ENCODE peak calls at places on chromosome 14, in five cellular contexts. C, V, D, F and R are unnamed samples.

GRCh38 chr14:22887260-22887989 is 4.4 kb downstream of the REM2 start:
- DNase-seq in C (peak; percentile 88), V (peak; percentile 75), D (no peak), F (peak; percentile 87), R (peak; percentile 85)

GRCh38 chr14:101558739-101559240 is 2.5 kb upstream of the DIO3 start:
- DNase-seq in C (no peak), V (no peak), D (no peak), F (no peak), R (no peak)

GRCh38 chr14:39488600-39488999 is 56.4 kb upstream of the FBXO33 start:
- DNase-seq in C (peak; percentile 9), V (no peak), D (no peak), F (peak; percentile 13), R (peak; percentile 3)

GRCh38 chr14:87254331-87254730 is 738.7 kb downstream of the GALC start:
- DNase-seq in C (no peak), V (no peak), D (no peak), F (no peak), R (no peak)

GRCh38 chr14:23614395-23614828 is 21.8 kb upstream of the DHRS2 start:
- DNase-seq in C (no peak), V (no peak), D (no peak), F (no peak), R (no peak)

GRCh38 chr14:100159107-100159864 is at the start of gene DEGS2:
- DNase-seq in C (no peak), V (no peak), D (no peak), F (peak; percentile 81), R (peak; percentile 22)

GRCh38 chr14:26180221-26180620 is 417.6 kb downstream of the NOVA1 start:
- DNase-seq in C (no peak), V (no peak), D (no peak), F (no peak), R (no peak)

GRCh38 chr14:90534838-90535555 is 138.2 kb downstream of the CALM1 start:
- DNase-seq in C (no peak), V (no peak), D (no peak), F (no peak), R (no peak)

GRCh38 chr14:35565896-35566464 is 32.0 kb downstream of the INSM2 start:
- DNase-seq in C (no peak), V (no peak), D (no peak), F (no peak), R (no peak)

GRCh38 chr14:58107947-58108552 is 44.0 kb downstream of the ARMH4 start:
- DNase-seq in C (peak; percentile 83), V (no peak), D (peak; percentile 7), F (peak; percentile 72), R (peak; percentile 78)

GRCh38 chr14:102629700-102630365 is 37.4 kb downstream of the RCOR1 start:
- DNase-seq in C (no peak), V (no peak), D (no peak), F (no peak), R (no peak)

GRCh38 chr14:97218713-97219355 is 421.7 kb downstream of the VRK1 start:
- DNase-seq in C (no peak), V (no peak), D (no peak), F (peak; percentile 16), R (peak; percentile 1)

GRCh38 chr14:94128216-94128839 is 1.1 kb downstream of the IFI27L2 start:
- DNase-seq in C (no peak), V (no peak), D (no peak), F (no peak), R (no peak)

GRCh38 chr14:64787619-64788018 is 83.4 kb downstream of the PLEKHG3 start:
- DNase-seq in C (no peak), V (peak; percentile 9), D (no peak), F (no peak), R (no peak)

GRCh38 chr14:90641111-90642010 is 174.9 kb downstream of the TTC7B start:
- DNase-seq in C (no peak), V (no peak), D (no peak), F (no peak), R (no peak)

GRCh38 chr14:34046799-34047520 is 96.1 kb upstream of the EGLN3 start:
- DNase-seq in C (no peak), V (no peak), D (no peak), F (no peak), R (no peak)

GRCh38 chr14:91484186-91484585 is 25.9 kb downstream of the PPP4R3A start:
- DNase-seq in C (no peak), V (no peak), D (no peak), F (no peak), R (no peak)

GRCh38 chr14:85438001-85438400 is 91.9 kb upstream of the FLRT2 start:
- DNase-seq in C (no peak), V (no peak), D (no peak), F (no peak), R (no peak)

GRCh38 chr14:99101826-99102461 is 170.1 kb downstream of the BCL11B start:
- DNase-seq in C (no peak), V (no peak), D (no peak), F (no peak), R (no peak)

DNA sequence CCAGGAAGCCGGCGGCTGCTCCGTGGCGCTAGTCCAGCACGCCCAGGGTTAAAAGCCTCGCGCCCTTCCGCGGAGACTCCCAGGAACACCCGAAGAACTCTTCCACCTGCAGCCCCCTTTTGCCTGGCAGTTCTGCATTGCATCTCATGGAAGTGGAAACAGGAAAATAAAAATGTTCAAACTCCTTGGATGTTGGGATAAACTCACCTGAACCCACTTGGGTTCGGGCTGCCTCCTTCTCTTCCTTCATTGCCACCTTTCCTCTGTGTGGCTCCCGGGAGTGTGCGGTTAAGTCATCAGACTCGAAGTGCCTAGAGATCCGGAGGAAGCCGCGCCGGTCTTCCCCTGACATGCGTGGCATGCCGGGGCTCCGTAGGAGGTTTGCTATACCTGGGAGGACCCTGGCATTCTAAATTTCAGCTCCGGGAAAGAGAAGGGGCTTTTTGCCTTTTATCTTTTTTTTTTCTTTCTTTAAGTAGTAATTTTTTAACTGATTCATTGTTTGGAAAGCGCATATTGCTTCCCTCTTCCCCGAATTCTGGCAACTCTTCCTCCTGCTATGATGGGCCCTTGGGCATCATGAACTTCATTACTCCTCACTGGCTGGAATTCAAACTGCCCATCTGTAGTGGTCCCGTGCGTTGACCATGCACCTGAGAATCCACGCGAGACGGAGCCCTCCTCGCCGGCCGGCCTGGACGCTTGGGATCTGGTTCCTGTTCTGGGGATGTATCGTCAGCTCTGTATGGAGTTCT is 931.5 kb downstream of the DIO2 start:
- DNase-seq in C (no peak), V (no peak), D (no peak), F (peak; percentile 42), R (peak; percentile 7)
- H3K4me3 ChIP-seq in C (peak overlapping the region; percentile 67), V (peak overlapping the region; percentile 59), D (peak overlapping the region; percentile 67), F (peak overlapping the region; percentile 56), R (peak overlapping the region; percentile 67)

GRCh38 chr14:88837495-88837894 is 13.0 kb downstream of the TTC8 start:
- DNase-seq in C (no peak), V (no peak), D (no peak), F (no peak), R (no peak)
- TF ChIP-seq CTCF in C (no peak), V (no peak), D (no peak), F (no peak), R (no peak)

GRCh38 chr14:60637138-60637489 is 12.2 kb downstream of the SIX1 start:
- DNase-seq in C (no peak), V (no peak), D (no peak), F (no peak), R (no peak)
- H3K4me3 ChIP-seq in C (no peak overlapping the region), V (peak overlapping the region; percentile 30), D (no peak overlapping the region), F (no peak overlapping the region), R (no peak overlapping the region)

GRCh38 chr14:67137744-67138371 is 51.4 kb upstream of the GARIN2 start:
- DNase-seq in C (peak; percentile 36), V (no peak), D (no peak), F (no peak), R (peak; percentile 25)
- TF ChIP-seq CTCF in C (peak; percentile 54), V (peak; percentile 24), D (peak; percentile 53), F (peak; percentile 36), R (peak; percentile 49)